ENCODE peak calls at places on chromosomes 4 and X, in four cellular contexts. N is IMR-90, D is A549, C is HepG2. Y is an unnamed sample.

GRCh38 chr4:71241467-71242401 is 97.1 kb upstream of the SLC4A4 start:
- DNase-seq in D (no peak), C (no peak), N (peak; percentile 52), Y (no peak)

GRCh38 chr4:67465763-67466052 is 79.6 kb downstream of the CENPC start:
- DNase-seq in C (no peak), D (no peak), N (no peak), Y (no peak)

GRCh38 chr4:13548059-13548983 is 4.0 kb upstream of the NKX3-2 start:
- DNase-seq in N (no peak), C (no peak), D (no peak), Y (no peak)

GRCh38 chrX:103918050-103918449 is 44.4 kb upstream of the TMSB15B start:
- DNase-seq in D (peak; percentile 81), N (peak; percentile 68), C (no peak), Y (peak; percentile 37)

GRCh38 chr4:110475881-110476818 is at the start of gene ENPEP:
- DNase-seq in N (peak; percentile 36), D (no peak), C (no peak), Y (no peak)

GRCh38 chrX:110168585-110168984 is 149.3 kb downstream of the AMMECR1 start:
- DNase-seq in N (peak; percentile 92), D (no peak), C (no peak), Y (no peak)

GRCh38 chr4:140790765-140791164 is 34.6 kb upstream of the TBC1D9 start:
- DNase-seq in D (no peak), N (peak; percentile 5), C (no peak), Y (no peak)

GRCh38 chrX:131795442-131796229 is 227.5 kb upstream of the STK26 start:
- DNase-seq in D (no peak), C (no peak), N (no peak), Y (no peak)

GRCh38 chr4:138390286-138390685 is 148.1 kb upstream of the SLC7A11 start:
- DNase-seq in N (peak; percentile 41), C (no peak), D (peak; percentile 6), Y (no peak)

GRCh38 chr4:139898293-139898692 is 232.7 kb downstream of the MGST2 start:
- DNase-seq in C (no peak), N (no peak), D (no peak), Y (no peak)

GRCh38 chr4:110508827-110509446 is 33.0 kb downstream of the ENPEP start:
- DNase-seq in N (peak; percentile 46), C (no peak), D (peak; percentile 17), Y (peak; percentile 33)

GRCh38 chrX:45479196-45479834 is 278.6 kb upstream of the DIPK2B start:
- DNase-seq in N (peak; percentile 93), C (no peak), D (peak; percentile 84), Y (no peak)

GRCh38 chrX:95539041-95539440 is 1145.6 kb upstream of the DIAPH2 start:
- DNase-seq in D (no peak), N (no peak), C (no peak), Y (no peak)

DNA sequence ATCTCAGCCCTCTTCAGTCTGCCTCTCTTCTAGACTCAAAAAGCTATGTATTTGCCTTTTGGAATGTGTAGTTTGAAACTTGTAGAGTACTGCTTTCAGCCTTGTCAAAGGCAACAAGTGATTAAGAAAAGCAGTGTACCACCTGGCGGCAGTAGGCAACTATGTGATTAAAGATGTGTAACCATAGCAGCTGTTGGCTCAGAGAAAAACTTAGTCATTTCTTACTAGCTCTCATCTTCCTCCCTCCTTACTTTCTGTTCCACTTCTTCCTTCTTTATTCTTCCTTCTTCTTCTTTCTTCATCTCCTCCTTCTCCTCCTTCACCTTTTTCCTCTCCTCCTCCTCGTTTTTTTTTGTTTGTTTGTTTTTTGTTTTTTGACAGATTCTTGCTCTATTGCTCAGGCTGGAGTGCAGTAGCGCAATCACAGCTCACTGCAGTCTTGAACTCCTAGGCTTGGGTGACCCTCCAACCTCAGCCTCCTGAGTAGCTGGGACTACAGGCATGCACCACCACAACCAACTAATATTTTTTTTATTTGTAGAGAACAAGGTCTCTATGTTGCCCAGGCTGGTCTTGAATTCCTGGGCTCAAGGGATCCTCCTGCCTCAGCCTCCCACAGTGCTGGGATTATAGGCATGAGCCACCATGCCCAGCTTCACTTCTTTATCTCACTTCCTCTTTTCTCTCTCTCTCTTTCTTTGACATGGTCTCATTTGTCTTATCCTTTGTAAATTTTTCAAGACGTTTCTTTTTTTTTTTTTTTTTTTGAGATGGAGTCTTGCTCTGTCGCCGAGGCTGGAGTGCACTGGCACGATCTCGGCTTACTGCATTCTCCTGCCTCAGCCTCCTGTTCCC is 32.6 kb downstream of the ABHD18 start:
- DNase-seq in D (peak; percentile 71), N (peak; percentile 63), C (no peak), Y (no peak)
- TF ChIP-seq MAZ in D (no peak), N (no peak), C (no peak), Y (no peak)

GRCh38 chrX:150084474-150085229 is 146.4 kb upstream of the EOLA2 start:
- DNase-seq in D (peak; percentile 42), N (peak; percentile 77), C (no peak), Y (no peak)
- TF ChIP-seq MAZ in D (no peak), N (no peak), C (no peak), Y (no peak)

GRCh38 chr4:15250021-15250441 is 177.8 kb upstream of the C1QTNF7 start:
- DNase-seq in N (peak; percentile 13), C (no peak), D (no peak), Y (no peak)
- TF ChIP-seq MAZ in N (no peak), C (no peak), D (no peak), Y (no peak)

DNA sequence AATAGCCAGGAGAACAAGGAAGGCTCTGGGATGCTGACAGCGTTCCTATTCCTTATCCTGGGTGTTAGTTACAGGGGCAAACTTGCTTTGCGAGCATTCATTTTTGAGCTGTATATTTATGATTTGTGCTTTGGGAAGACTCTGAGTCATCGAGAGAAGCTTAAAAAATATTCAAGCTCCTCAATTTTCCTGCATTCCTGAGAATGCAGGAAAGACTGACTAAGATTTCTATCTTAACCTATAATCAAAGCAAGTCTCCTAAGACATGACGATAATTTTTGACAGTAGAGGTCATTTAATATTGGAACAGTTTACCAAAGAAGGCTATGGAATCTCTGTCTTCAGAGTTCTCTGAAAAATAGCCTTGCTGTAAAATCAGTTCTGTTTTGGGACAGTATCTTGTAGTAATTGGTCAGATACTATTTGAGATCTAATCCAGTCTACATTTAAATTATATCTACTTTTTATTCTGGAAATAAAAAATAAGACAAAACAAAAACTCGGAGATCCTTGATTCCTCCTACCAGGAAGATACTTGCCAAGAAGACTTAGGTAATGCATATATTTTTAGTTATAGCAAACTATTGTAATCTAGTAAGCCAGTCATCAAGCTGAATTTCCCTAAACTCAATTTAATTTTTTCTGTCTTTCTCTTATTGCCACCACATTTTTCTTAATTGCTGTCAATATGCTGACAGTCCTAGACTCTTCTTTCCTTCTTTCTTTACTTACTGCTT is 31.7 kb downstream of the BBS12 start:
- DNase-seq in C (no peak), D (no peak), N (peak; percentile 75), Y (no peak)
- TF ChIP-seq MAZ in C (no peak), D (no peak), N (no peak), Y (no peak)

DNA sequence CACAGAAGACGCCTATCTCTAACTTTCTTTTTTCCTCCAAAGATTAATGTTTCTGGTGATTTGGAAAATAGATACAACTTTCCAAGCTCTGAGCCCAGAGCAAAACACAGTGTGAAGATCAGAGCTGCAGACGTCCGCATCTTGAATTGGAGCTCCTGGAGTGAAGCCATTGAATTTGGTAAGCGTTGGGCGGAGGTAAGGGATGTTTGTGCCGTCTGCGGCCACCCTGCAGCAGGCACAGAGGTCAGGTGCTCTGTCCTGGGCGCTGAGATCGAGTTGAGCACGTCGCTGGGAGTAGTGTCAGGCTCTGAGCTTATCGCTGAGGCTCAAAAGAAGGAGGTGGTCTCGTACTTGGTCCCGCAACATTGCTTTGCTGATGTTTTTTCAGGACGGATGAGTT is 31.8 kb downstream of the CSF2RA start:
- DNase-seq in N (no peak), C (no peak), D (no peak), Y (no peak)
- TF ChIP-seq MAZ in N (no peak), C (no peak), D (no peak), Y (no peak)

GRCh38 chr4:184474261-184475095 is at the start of gene IRF2:
- DNase-seq in C (peak; percentile 93), D (peak; percentile 93), N (peak; percentile 97), Y (peak; percentile 97)

GRCh38 chr4:184472540-184473264 is 1.6 kb downstream of the IRF2 start:
- DNase-seq in C (peak; percentile 71), D (peak; percentile 70), N (peak; percentile 51), Y (peak; percentile 76)

GRCh38 chr4:184473265-184473514 is 1.2 kb downstream of the IRF2 start:
- DNase-seq in N (no peak), C (no peak), D (no peak), Y (no peak)

GRCh38 chr4:184475096-184475461 is 729 bp upstream of the IRF2 start:
- DNase-seq in C (no peak), N (peak; percentile 35), D (peak; percentile 27), Y (peak; percentile 71)

GRCh38 chr4:184473515-184474260 is 662 bp downstream of the IRF2 start:
- DNase-seq in C (no peak), D (peak; percentile 21), N (peak; percentile 32), Y (no peak)
- TF ChIP-seq MAZ in C (no peak), D (no peak), N (no peak), Y (no peak)

GRCh38 chr4:148834804-148835598 is 392.8 kb upstream of the NR3C2 start:
- DNase-seq in N (peak; percentile 61), C (no peak), D (peak; percentile 6), Y (no peak)
- TF ChIP-seq MAZ in N (no peak), C (no peak), D (no peak), Y (no peak)